ENCODE peak calls at places on chromosomes 13 and 19, in six cellular contexts. Y, R, S, H, C and M are unnamed samples.

GRCh38 chr13:31485651-31486051 is 253.7 kb upstream of the RXFP2 start:
- DNase-seq in R (peak; percentile 36), Y (no peak), S (no peak), H (no peak), C (no peak), M (no peak)

GRCh38 chr13:106133025-106133424 is 402.4 kb downstream of the EFNB2 start:
- DNase-seq in C (no peak), S (no peak), R (peak; percentile 74), H (no peak), Y (no peak), M (no peak)

GRCh38 chr19:14091885-14092462 is 1.4 kb upstream of the SAMD1 start:
- DNase-seq in R (peak; percentile 24), H (peak; percentile 44), S (no peak), C (no peak), Y (peak; percentile 62), M (no peak)

GRCh38 chr13:38577048-38577447 is 109.8 kb upstream of the FREM2 start:
- DNase-seq in S (no peak), H (no peak), Y (no peak), R (peak; percentile 1), C (no peak), M (no peak)

GRCh38 chr13:31213681-31214289 is 14.0 kb downstream of the B3GLCT start:
- DNase-seq in S (no peak), H (no peak), R (no peak), Y (no peak), C (no peak), M (no peak)

GRCh38 chr19:54297759-54298305 is 15.1 kb downstream of the LILRA5 start:
- DNase-seq in S (no peak), Y (no peak), H (no peak), C (peak; percentile 19), R (peak; percentile 26), M (no peak)

GRCh38 chr13:21216332-21216731 is 39.9 kb downstream of the MRPL57 start:
- DNase-seq in C (no peak), R (no peak), S (no peak), Y (no peak), H (no peak), M (no peak)

GRCh38 chr13:114115796-114116195 is 16.6 kb downstream of the RASA3 start:
- DNase-seq in Y (no peak), R (no peak), H (no peak), S (no peak), C (peak; percentile 9), M (no peak)